ENCODE peak calls at places on chromosomes 13 and 19, in six cellular contexts. M is fibroblast of gingiva; N is left ventricle myocardium inferior; L is HTR-8/SVneo; S is adipocyte; D is CD8-positive, alpha-beta memory T cell. X is an unnamed sample.
A peak's percentile ranks its signal among the peaks of the same experiment; 100 is the strongest.

GRCh38 chr13:114334305-114335053 is 20.2 kb downstream of the CHAMP1 start:
- DNase-seq in D (no peak), S (no peak), M (no peak), N (no peak), L (no peak), X (no peak)

GRCh38 chr19:47853003-47853402 is 6.0 kb upstream of the TPRX2 start:
- DNase-seq in S (no peak), M (no peak), L (no peak), N (no peak), D (no peak), X (no peak)

GRCh38 chr13:65966991-65967451 is 1263.1 kb downstream of the PCDH9 start:
- DNase-seq in D (no peak), N (no peak), M (peak; percentile 51), S (peak; percentile 62), L (no peak), X (no peak)

GRCh38 chr13:46341112-46341711 is 45.8 kb downstream of the RUBCNL start:
- DNase-seq in S (no peak), L (no peak), M (peak; percentile 67), N (no peak), D (no peak), X (peak; percentile 13)

GRCh38 chr19:5534787-5535586 is 32.8 kb downstream of the TINCR start:
- DNase-seq in L (no peak), S (no peak), N (no peak), D (no peak), M (no peak), X (no peak)

GRCh38 chr19:4059931-4060620 is 6.6 kb downstream of the ZBTB7A start:
- DNase-seq in S (no peak), D (peak; percentile 89), M (peak; percentile 40), N (peak; percentile 73), L (peak; percentile 43), X (no peak)

GRCh38 chr13:26095846-26096245 is 44.0 kb upstream of the SHISA2 start:
- DNase-seq in D (no peak), M (no peak), S (no peak), N (no peak), L (no peak), X (no peak)

GRCh38 chr13:113448885-113449692 is 4.2 kb downstream of the ADPRHL1 start:
- DNase-seq in N (no peak), D (peak; percentile 87), L (no peak), S (no peak), M (no peak), X (no peak)

GRCh38 chr13:83810136-83810535 is 72.1 kb downstream of the SLITRK1 start:
- DNase-seq in D (no peak), L (no peak), M (no peak), S (no peak), N (no peak), X (no peak)

GRCh38 chr19:42152285-42152684 is 20.0 kb upstream of the POU2F2 start:
- DNase-seq in S (no peak), L (no peak), N (no peak), M (no peak), D (no peak), X (no peak)

GRCh38 chr19:34480491-34480890 is 1.1 kb upstream of the WTIP start:
- DNase-seq in S (no peak), L (no peak), N (no peak), D (no peak), M (no peak), X (no peak)

GRCh38 chr13:50006426-50007135 is 8.7 kb upstream of the KCNRG start:
- DNase-seq in S (peak; percentile 54), M (peak; percentile 62), L (no peak), D (no peak), N (no peak), X (no peak)

GRCh38 chr19:3805859-3806258 is 19.7 kb upstream of the MATK start:
- DNase-seq in D (no peak), M (no peak), N (no peak), L (no peak), S (no peak), X (no peak)

GRCh38 chr19:16066611-16067104 is 9.6 kb upstream of the TPM4 start:
- DNase-seq in L (no peak), M (no peak), N (no peak), S (peak; percentile 25), D (peak; percentile 57), X (peak; percentile 52)

GRCh38 chr13:73765651-73766384 is 368.4 kb downstream of the KLF12 start:
- DNase-seq in M (no peak), D (peak; percentile 92), S (no peak), N (peak; percentile 84), L (no peak), X (peak; percentile 89)

GRCh38 chr13:41029629-41030028 is 10.5 kb upstream of the ELF1 start:
- DNase-seq in D (no peak), L (no peak), N (no peak), M (no peak), S (no peak), X (no peak)

GRCh38 chr13:90049989-90050671 is 1297.4 kb upstream of the MIR17HG start:
- DNase-seq in M (no peak), L (no peak), S (no peak), N (no peak), D (no peak), X (no peak)

GRCh38 chr13:38463047-38463446 is 113.4 kb downstream of the UFM1 start:
- DNase-seq in N (no peak), M (no peak), S (no peak), L (no peak), D (no peak), X (no peak)

GRCh38 chr19:13262450-13262849 is 112.2 kb downstream of the IER2 start:
- DNase-seq in D (no peak), M (peak; percentile 30), N (no peak), S (peak; percentile 84), L (peak; percentile 71), X (no peak)

GRCh38 chr13:112456138-112457056 is 80.2 kb downstream of the SPACA7 start:
- DNase-seq in N (no peak), D (no peak), M (no peak), S (no peak), L (no peak), X (no peak)

GRCh38 chr13:104015646-104016396 is 949.6 kb upstream of the SLC10A2 start:
- DNase-seq in L (no peak), N (no peak), M (no peak), D (no peak), S (peak; percentile 3), X (no peak)

GRCh38 chr13:74210693-74211393 is 76.6 kb upstream of the KLF12 start:
- DNase-seq in M (peak; percentile 97), D (no peak), N (no peak), S (peak; percentile 87), L (no peak), X (no peak)

GRCh38 chr19:14694867-14695266 is 5.0 kb downstream of the ZNF333 start:
- DNase-seq in N (no peak), S (no peak), D (no peak), M (no peak), L (no peak), X (no peak)

GRCh38 chr13:112133489-112134149 is 66.7 kb downstream of the SOX1 start:
- DNase-seq in N (no peak), D (no peak), M (no peak), S (no peak), L (no peak), X (no peak)

GRCh38 chr13:24038405-24038804 is 122.1 kb upstream of the SPATA13 start:
- DNase-seq in S (peak; percentile 55), M (peak; percentile 27), L (no peak), N (no peak), D (no peak), X (no peak)

GRCh38 chr19:57282011-57282636 is 1.8 kb downstream of the ZNF460 start:
- DNase-seq in D (no peak), S (no peak), L (no peak), N (no peak), M (no peak), X (no peak)

GRCh38 chr19:41328157-41328817 is 18.3 kb downstream of the CCDC97 start:
- DNase-seq in L (no peak), S (no peak), N (no peak), D (no peak), M (no peak), X (no peak)

GRCh38 chr13:26663801-26664200 is 96.8 kb downstream of the GPR12 start:
- DNase-seq in N (no peak), L (no peak), D (no peak), S (no peak), M (no peak), X (no peak)

GRCh38 chr13:45439781-45440462 is 21.7 kb upstream of the SLC25A30 start:
- DNase-seq in D (no peak), N (no peak), S (no peak), M (no peak), L (no peak), X (no peak)

GRCh38 chr13:41565221-41565620 is 107.9 kb downstream of the RGCC start:
- DNase-seq in N (no peak), D (no peak), S (peak; percentile 66), M (peak; percentile 43), L (peak; percentile 40), X (no peak)

GRCh38 chr19:18437481-18438330 is at the start of gene ISYNA1:
- DNase-seq in D (peak; percentile 85), N (peak; percentile 67), M (no peak), L (no peak), S (peak; percentile 62), X (no peak)

GRCh38 chr19:15291666-15292065 is 40.7 kb downstream of the BRD4 start:
- DNase-seq in N (no peak), L (no peak), S (no peak), D (no peak), M (no peak), X (no peak)

GRCh38 chr13:113551081-113552000 is 33.2 kb upstream of the TFDP1 start:
- DNase-seq in L (no peak), D (peak; percentile 27), M (no peak), S (no peak), N (no peak), X (no peak)

GRCh38 chr13:48175200-48175599 is 57.8 kb upstream of the ITM2B start:
- DNase-seq in S (no peak), N (no peak), L (no peak), D (no peak), M (no peak), X (no peak)

GRCh38 chr13:50149932-50150331 is 134.7 kb downstream of the KCNRG start:
- DNase-seq in S (no peak), D (no peak), N (peak; percentile 40), M (no peak), L (no peak), X (no peak)

GRCh38 chr13:113724016-113724758 is 34.8 kb upstream of the TMEM255B start:
- DNase-seq in N (no peak), S (no peak), D (peak; percentile 44), M (no peak), L (no peak), X (no peak)

GRCh38 chr13:77565635-77566034 is 30.1 kb downstream of the SCEL start:
- DNase-seq in N (no peak), M (peak; percentile 11), L (no peak), S (peak; percentile 75), D (no peak), X (peak; percentile 7)

GRCh38 chr19:4970558-4971423 is 1.9 kb downstream of the KDM4B start:
- DNase-seq in M (no peak), N (peak; percentile 53), S (peak; percentile 50), D (no peak), L (no peak), X (peak; percentile 19)